ENCODE peak calls at places on chromosomes 7 and 10, in seven cellular contexts. One of them, this sample, is unnamed. For H3K36me3 and H3K27me3, the result is how much of the 10 kb centered on the place peaks cover.

GRCh38 chr10:97178074-97178473 is 7.7 kb downstream of the SLIT1 start:
- DNase-seq in left lung: no peak
- DNase-seq in neuronal stem cell: no peak
- DNase-seq in astrocyte: no peak
- DNase-seq in lower lobe of right lung: no peak
- DNase-seq in PC-9: no peak
- DNase-seq in breast epithelium: no peak
- DNase-seq in this sample: no peak

GRCh38 chr10:53903756-53904155 is 897.3 kb downstream of the PCDH15 start:
- DNase-seq in left lung: no peak
- DNase-seq in astrocyte: no peak
- DNase-seq in breast epithelium: no peak
- DNase-seq in PC-9: no peak
- DNase-seq in lower lobe of right lung: no peak
- DNase-seq in neuronal stem cell: no peak
- DNase-seq in this sample: no peak

GRCh38 chr10:48913674-48914073 is 26.0 kb downstream of the LRRC18 start:
- DNase-seq in PC-9: no peak
- DNase-seq in left lung: no peak
- DNase-seq in astrocyte: no peak
- DNase-seq in lower lobe of right lung: no peak
- DNase-seq in breast epithelium: no peak
- DNase-seq in neuronal stem cell: no peak
- DNase-seq in this sample: no peak

GRCh38 chr10:59177031-59177861 is 803 bp downstream of the PHYHIPL start:
- DNase-seq in breast epithelium: no peak
- DNase-seq in neuronal stem cell: peak
- DNase-seq in PC-9: no peak
- DNase-seq in lower lobe of right lung: peak
- DNase-seq in left lung: peak
- DNase-seq in astrocyte: peak
- DNase-seq in this sample: peak

GRCh38 chr7:129433823-129434171 is 435 bp upstream of the STRIP2 start:
- DNase-seq in astrocyte: no peak
- DNase-seq in breast epithelium: no peak
- DNase-seq in neuronal stem cell: no peak
- DNase-seq in PC-9: no peak
- DNase-seq in left lung: peak
- DNase-seq in lower lobe of right lung: no peak
- DNase-seq in this sample: no peak

GRCh38 chr10:22677333-22677732 is 37.0 kb downstream of the PIP4K2A start:
- DNase-seq in astrocyte: no peak
- DNase-seq in lower lobe of right lung: no peak
- DNase-seq in breast epithelium: no peak
- DNase-seq in left lung: no peak
- DNase-seq in PC-9: no peak
- DNase-seq in neuronal stem cell: no peak
- DNase-seq in this sample: no peak

GRCh38 chr7:121752706-121753105 is 120.3 kb upstream of the PTPRZ1 start:
- DNase-seq in astrocyte: peak
- DNase-seq in PC-9: no peak
- DNase-seq in neuronal stem cell: no peak
- DNase-seq in breast epithelium: no peak
- DNase-seq in lower lobe of right lung: no peak
- DNase-seq in left lung: no peak
- DNase-seq in this sample: peak

GRCh38 chr10:62627985-62628384 is 176.5 kb upstream of the ADO start:
- DNase-seq in neuronal stem cell: no peak
- DNase-seq in lower lobe of right lung: no peak
- DNase-seq in PC-9: no peak
- DNase-seq in astrocyte: peak
- DNase-seq in breast epithelium: no peak
- DNase-seq in left lung: no peak
- DNase-seq in this sample: no peak

GRCh38 chr7:94741179-94741578 is 85.2 kb upstream of the SGCE start:
- DNase-seq in PC-9: no peak
- DNase-seq in breast epithelium: no peak
- DNase-seq in left lung: no peak
- DNase-seq in astrocyte: no peak
- DNase-seq in neuronal stem cell: no peak
- DNase-seq in lower lobe of right lung: no peak
- DNase-seq in this sample: no peak

GRCh38 chr7:1943326-1943725 is 273.2 kb downstream of the ELFN1 start:
- DNase-seq in neuronal stem cell: no peak
- DNase-seq in breast epithelium: no peak
- DNase-seq in lower lobe of right lung: no peak
- DNase-seq in astrocyte: no peak
- DNase-seq in PC-9: no peak
- DNase-seq in left lung: peak
- DNase-seq in this sample: no peak

GRCh38 chr7:151429232-151429554 is 10.7 kb downstream of the CRYGN start:
- DNase-seq in neuronal stem cell: no peak
- DNase-seq in breast epithelium: no peak
- DNase-seq in PC-9: no peak
- DNase-seq in astrocyte: no peak
- DNase-seq in left lung: no peak
- DNase-seq in lower lobe of right lung: no peak
- DNase-seq in this sample: no peak

GRCh38 chr7:144069511-144069910 is at the start of gene OR2A25:
- DNase-seq in astrocyte: no peak
- DNase-seq in lower lobe of right lung: no peak
- DNase-seq in left lung: no peak
- DNase-seq in neuronal stem cell: no peak
- DNase-seq in PC-9: no peak
- DNase-seq in breast epithelium: no peak
- DNase-seq in this sample: no peak

GRCh38 chr7:135771961-135772638 is 23.5 kb upstream of the FAM180A start:
- DNase-seq in astrocyte: peak
- DNase-seq in lower lobe of right lung: no peak
- DNase-seq in neuronal stem cell: no peak
- DNase-seq in left lung: no peak
- DNase-seq in breast epithelium: no peak
- DNase-seq in PC-9: peak
- DNase-seq in this sample: no peak

DNA sequence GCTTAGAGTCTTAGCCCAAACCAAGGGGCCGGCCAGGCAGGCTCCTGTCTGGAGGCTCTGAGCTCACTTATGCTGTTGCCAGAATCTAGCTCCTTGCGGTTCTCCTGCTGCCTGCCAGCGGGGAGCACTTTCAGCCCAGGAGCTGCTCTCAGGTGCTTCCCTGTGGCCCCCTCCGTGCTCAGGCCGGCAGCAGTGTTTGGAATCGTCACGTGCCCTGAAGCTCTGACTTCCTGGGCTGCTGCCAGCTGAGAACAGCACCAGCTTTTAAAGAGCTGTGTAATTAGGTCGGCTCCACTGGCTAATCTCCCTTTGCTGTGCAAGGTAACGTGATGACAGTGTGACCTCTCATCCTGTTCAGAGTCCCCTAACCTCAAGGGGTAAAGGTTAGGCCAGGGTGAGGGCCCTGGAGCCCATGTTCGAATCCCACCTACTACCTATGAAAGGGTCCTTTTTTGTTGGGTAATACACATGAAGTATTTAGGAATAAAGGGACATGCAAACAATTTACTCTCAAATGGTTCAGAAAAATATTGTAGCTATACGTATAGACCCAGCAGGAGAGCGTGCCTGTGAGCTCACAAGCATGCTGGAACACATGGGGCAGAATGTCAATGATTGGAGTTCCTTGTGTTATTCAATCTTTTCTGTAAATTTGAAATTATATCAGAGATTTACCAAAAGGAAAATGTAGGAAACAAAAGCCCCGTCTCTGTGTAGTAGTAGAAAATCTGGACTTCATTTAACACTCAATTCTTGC is 16.6 kb downstream of the ZNF862 start:
- DNase-seq in neuronal stem cell: no peak
- DNase-seq in PC-9: peak
- DNase-seq in left lung: no peak
- DNase-seq in breast epithelium: peak
- DNase-seq in astrocyte: peak
- DNase-seq in lower lobe of right lung: peak
- DNase-seq in this sample: peak
- H3K4me3 ChIP-seq in neuronal stem cell: no peak
- H3K4me3 ChIP-seq in PC-9: no peak
- H3K4me3 ChIP-seq in left lung: no peak
- H3K4me3 ChIP-seq in breast epithelium: no peak
- H3K4me3 ChIP-seq in astrocyte: no peak
- H3K4me3 ChIP-seq in lower lobe of right lung: no peak
- H3K4me3 ChIP-seq in this sample: no peak

GRCh38 chr10:52451817-52452216 is 137.7 kb downstream of the DKK1 start:
- DNase-seq in PC-9: peak
- DNase-seq in neuronal stem cell: no peak
- DNase-seq in breast epithelium: no peak
- DNase-seq in left lung: no peak
- DNase-seq in lower lobe of right lung: no peak
- DNase-seq in astrocyte: peak
- DNase-seq in this sample: no peak

GRCh38 chr10:52443419-52444388 is 129.6 kb downstream of the DKK1 start:
- DNase-seq in lower lobe of right lung: no peak
- DNase-seq in left lung: no peak
- DNase-seq in PC-9: no peak
- DNase-seq in neuronal stem cell: no peak
- DNase-seq in astrocyte: peak
- DNase-seq in breast epithelium: no peak
- DNase-seq in this sample: no peak

GRCh38 chr10:52446391-52446790 is 132.3 kb downstream of the DKK1 start:
- DNase-seq in left lung: no peak
- DNase-seq in neuronal stem cell: no peak
- DNase-seq in PC-9: no peak
- DNase-seq in astrocyte: peak
- DNase-seq in lower lobe of right lung: no peak
- DNase-seq in breast epithelium: no peak
- DNase-seq in this sample: no peak

GRCh38 chr10:52450743-52451142 is 136.7 kb downstream of the DKK1 start:
- DNase-seq in PC-9: no peak
- DNase-seq in neuronal stem cell: no peak
- DNase-seq in left lung: no peak
- DNase-seq in breast epithelium: no peak
- DNase-seq in lower lobe of right lung: no peak
- DNase-seq in astrocyte: no peak
- DNase-seq in this sample: no peak

GRCh38 chr10:52447931-52448353 is 133.9 kb downstream of the DKK1 start:
- DNase-seq in neuronal stem cell: no peak
- DNase-seq in left lung: no peak
- DNase-seq in astrocyte: peak
- DNase-seq in breast epithelium: no peak
- DNase-seq in lower lobe of right lung: no peak
- DNase-seq in PC-9: no peak
- DNase-seq in this sample: no peak
- H3K36me3 ChIP-seq in neuronal stem cell: under half
- H3K36me3 ChIP-seq in left lung: under half
- H3K36me3 ChIP-seq in astrocyte: under half
- H3K36me3 ChIP-seq in breast epithelium: under half
- H3K36me3 ChIP-seq in lower lobe of right lung: under half
- H3K36me3 ChIP-seq in PC-9: under half
- H3K36me3 ChIP-seq in this sample: under half

DNA sequence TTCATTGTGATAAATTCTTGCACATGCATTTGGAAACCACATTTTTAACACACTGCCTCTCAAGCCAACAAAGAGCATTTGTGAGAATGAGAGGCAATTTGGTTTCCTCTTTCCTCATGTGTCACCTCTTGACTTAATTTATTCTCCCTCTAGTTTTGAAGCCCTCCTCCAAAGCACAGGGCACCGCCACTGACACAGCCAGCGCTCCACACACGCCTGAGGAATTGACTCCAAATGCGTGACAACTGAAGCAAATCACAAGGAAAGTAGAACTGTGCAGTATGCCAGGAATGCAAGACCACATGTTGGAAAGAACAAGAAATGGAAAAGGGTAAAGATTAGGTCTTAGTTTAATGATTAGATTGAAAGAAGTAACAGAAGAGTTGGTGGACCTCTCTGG is 173.3 kb downstream of the LSM5 start:
- DNase-seq in PC-9: no peak
- DNase-seq in left lung: no peak
- DNase-seq in astrocyte: no peak
- DNase-seq in breast epithelium: no peak
- DNase-seq in lower lobe of right lung: no peak
- DNase-seq in neuronal stem cell: no peak
- DNase-seq in this sample: no peak
- H3K27me3 ChIP-seq in PC-9: half or more
- H3K27me3 ChIP-seq in left lung: under half
- H3K27me3 ChIP-seq in astrocyte: under half
- H3K27me3 ChIP-seq in breast epithelium: under half
- H3K27me3 ChIP-seq in lower lobe of right lung: under half
- H3K27me3 ChIP-seq in neuronal stem cell: under half
- H3K27me3 ChIP-seq in this sample: under half

DNA sequence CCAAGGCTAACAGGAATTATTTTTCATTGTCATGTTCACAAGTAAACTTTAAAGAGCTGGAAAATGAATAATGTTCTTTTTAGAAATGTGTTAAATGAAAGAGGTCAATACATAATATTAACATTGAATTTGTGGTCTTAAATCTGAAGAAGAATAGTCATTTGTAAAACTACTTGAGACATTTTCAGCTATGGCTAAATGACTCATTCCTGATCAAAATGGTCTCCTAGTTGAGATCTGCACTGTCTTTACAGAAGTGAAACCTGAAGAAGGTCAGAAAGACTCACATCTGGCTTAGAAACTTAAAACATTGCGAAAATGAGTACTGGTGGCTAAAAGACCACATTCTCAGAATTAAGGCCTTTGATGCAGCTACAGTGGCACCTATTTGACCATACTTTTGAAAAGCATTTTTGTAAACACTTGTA is 5.9 kb downstream of the PIK3CG start:
- DNase-seq in left lung: no peak
- DNase-seq in neuronal stem cell: no peak
- DNase-seq in breast epithelium: no peak
- DNase-seq in lower lobe of right lung: no peak
- DNase-seq in astrocyte: peak
- DNase-seq in PC-9: no peak
- DNase-seq in this sample: no peak
- H3K4me3 ChIP-seq in left lung: no peak
- H3K4me3 ChIP-seq in neuronal stem cell: no peak
- H3K4me3 ChIP-seq in breast epithelium: no peak
- H3K4me3 ChIP-seq in lower lobe of right lung: peak
- H3K4me3 ChIP-seq in astrocyte: no peak
- H3K4me3 ChIP-seq in PC-9: no peak
- H3K4me3 ChIP-seq in this sample: no peak

GRCh38 chr7:133273221-133273620 is 20.3 kb downstream of the EXOC4 start:
- DNase-seq in astrocyte: no peak
- DNase-seq in PC-9: no peak
- DNase-seq in lower lobe of right lung: no peak
- DNase-seq in left lung: no peak
- DNase-seq in breast epithelium: no peak
- DNase-seq in neuronal stem cell: no peak
- DNase-seq in this sample: no peak

GRCh38 chr7:133274265-133274664 is 21.4 kb downstream of the EXOC4 start:
- DNase-seq in left lung: no peak
- DNase-seq in lower lobe of right lung: no peak
- DNase-seq in neuronal stem cell: no peak
- DNase-seq in astrocyte: no peak
- DNase-seq in breast epithelium: no peak
- DNase-seq in PC-9: no peak
- DNase-seq in this sample: no peak

GRCh38 chr7:133275441-133276105 is 22.7 kb downstream of the EXOC4 start:
- DNase-seq in PC-9: no peak
- DNase-seq in lower lobe of right lung: no peak
- DNase-seq in breast epithelium: no peak
- DNase-seq in left lung: no peak
- DNase-seq in astrocyte: peak
- DNase-seq in neuronal stem cell: no peak
- DNase-seq in this sample: no peak

GRCh38 chr7:133275008-133275407 is 22.1 kb downstream of the EXOC4 start:
- DNase-seq in astrocyte: no peak
- DNase-seq in lower lobe of right lung: no peak
- DNase-seq in PC-9: no peak
- DNase-seq in left lung: no peak
- DNase-seq in breast epithelium: no peak
- DNase-seq in neuronal stem cell: no peak
- DNase-seq in this sample: no peak
- H3K36me3 ChIP-seq in astrocyte: under half
- H3K36me3 ChIP-seq in lower lobe of right lung: under half
- H3K36me3 ChIP-seq in PC-9: under half
- H3K36me3 ChIP-seq in left lung: under half
- H3K36me3 ChIP-seq in breast epithelium: under half
- H3K36me3 ChIP-seq in neuronal stem cell: under half
- H3K36me3 ChIP-seq in this sample: under half

This sample was measured in WERI-Rb-1.